ENCODE peak calls at places on chromosomes 13 and 19, in five cellular contexts. T is neural crest cell, D is brain microvascular endothelial cell, A is body of pancreas, H is endothelial cell. R is an unnamed sample.

GRCh38 chr13:47033216-47033615 is 136.4 kb upstream of the HTR2A start:
- DNase-seq in T (no peak), D (peak), A (peak), H (no peak), R (peak)

GRCh38 chr13:73591861-73592260 is 533.1 kb downstream of the KLF5 start:
- DNase-seq in T (no peak), D (no peak), A (no peak), H (no peak), R (no peak)

GRCh38 chr19:7197760-7198696 is 96.2 kb downstream of the INSR start:
- DNase-seq in T (peak), D (peak), A (peak), H (peak), R (peak)

GRCh38 chr19:11067356-11068113 is 21.7 kb upstream of the LDLR start:
- DNase-seq in T (no peak), D (no peak), A (no peak), H (no peak), R (peak)

GRCh38 chr19:8638078-8638619 is 7.7 kb downstream of the NFILZ start:
- DNase-seq in T (no peak), D (peak), A (peak), H (no peak), R (no peak)

GRCh38 chr19:40284501-40285352 is at the start of gene AKT2:
- DNase-seq in T (peak), D (peak), A (peak), H (peak), R (no peak)

GRCh38 chr19:2015611-2015950 is at the start of gene BTBD2:
- DNase-seq in T (no peak), D (no peak), A (peak), H (no peak), R (no peak)

GRCh38 chr13:23865065-23865464 is 24.1 kb downstream of the MIPEP start:
- DNase-seq in T (no peak), D (no peak), A (no peak), H (no peak), R (no peak)

GRCh38 chr13:34421849-34422475 is 520.1 kb upstream of the NBEA start:
- DNase-seq in T (no peak), D (no peak), A (no peak), H (no peak), R (no peak)

GRCh38 chr13:24304620-24305019 is 4.8 kb upstream of the C1QTNF9 start:
- DNase-seq in T (no peak), D (no peak), A (no peak), H (no peak), R (no peak)

GRCh38 chr13:26656919-26657318 is 99.4 kb downstream of the WASF3 start:
- DNase-seq in T (no peak), D (peak), A (no peak), H (no peak), R (peak)

GRCh38 chr19:19404879-19405860 is at the start of gene GATAD2A:
- DNase-seq in T (peak), D (peak), A (peak), H (peak), R (peak)
- TF ChIP-seq CTCF in T (no peak), D (peak), A (peak), H (no peak), R (peak)

DNA sequence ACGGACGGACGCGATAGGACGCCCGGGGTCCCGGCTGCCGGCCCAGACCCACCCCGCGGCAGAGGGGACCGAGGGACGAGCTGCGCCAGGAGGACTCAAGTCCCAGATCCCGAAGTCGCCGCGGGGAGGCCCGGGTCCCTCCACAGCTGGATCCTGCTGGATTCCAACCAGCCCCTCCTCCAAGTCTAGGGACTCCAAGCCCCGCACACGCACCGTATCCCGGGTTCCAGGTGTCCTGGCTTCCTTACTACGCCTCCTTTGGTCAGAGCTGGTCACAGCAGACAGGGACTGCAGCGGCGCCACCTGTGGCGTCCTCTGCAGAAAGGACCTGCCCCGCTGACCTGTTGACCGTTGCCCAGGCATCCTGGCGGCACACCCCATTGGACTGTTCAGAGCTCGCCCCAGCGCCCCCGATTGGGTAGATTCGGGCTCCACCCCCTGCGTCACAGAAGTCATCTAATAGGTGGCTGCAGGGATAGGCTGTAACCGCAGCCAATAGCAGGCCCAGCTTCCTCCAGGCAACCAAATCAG is 29.0 kb upstream of the ZNF709 start:
- DNase-seq in T (no peak), D (no peak), A (peak), H (no peak), R (no peak)
- TF ChIP-seq CTCF in T (no peak), D (peak), A (peak), H (no peak), R (peak)

GRCh38 chr19:45450042-45450380 is 17.8 kb upstream of the FOSB start:
- DNase-seq in T (no peak), D (no peak), A (no peak), H (no peak), R (no peak)
- TF ChIP-seq CTCF in T (no peak), D (no peak), A (no peak), H (no peak), R (no peak)

GRCh38 chr19:4744451-4745170 is 21.0 kb upstream of the DPP9 start:
- DNase-seq in T (no peak), D (peak), A (peak), H (no peak), R (peak)

GRCh38 chr19:4737955-4738580 is 14.4 kb upstream of the DPP9 start:
- DNase-seq in T (no peak), D (no peak), A (no peak), H (no peak), R (no peak)

GRCh38 chr19:4738734-4739133 is 15.1 kb upstream of the DPP9 start:
- DNase-seq in T (no peak), D (no peak), A (no peak), H (no peak), R (no peak)

GRCh38 chr19:4742717-4743646 is 19.3 kb upstream of the DPP9 start:
- DNase-seq in T (no peak), D (no peak), A (peak), H (no peak), R (no peak)

DNA sequence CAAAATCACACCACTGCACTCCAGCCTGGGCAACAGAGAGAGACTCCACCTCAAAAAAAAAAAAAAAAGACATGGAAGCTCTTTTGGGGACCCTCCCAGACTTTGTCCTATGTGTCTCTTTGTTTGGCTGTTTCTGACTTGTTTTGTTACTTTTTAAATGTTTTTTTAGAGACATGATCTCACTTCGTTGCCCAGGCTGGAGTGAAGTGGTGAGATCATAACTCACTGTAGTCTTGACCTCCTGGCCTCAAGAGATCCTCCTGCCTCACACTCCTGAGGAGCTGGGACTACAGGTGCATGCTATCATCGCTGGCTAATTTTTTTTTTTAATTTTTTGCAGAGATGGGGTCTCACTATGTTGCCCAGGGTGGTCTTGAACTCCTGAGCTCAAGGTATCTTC is 16.4 kb upstream of the DPP9 start:
- DNase-seq in T (no peak), D (no peak), A (no peak), H (no peak), R (no peak)
- TF ChIP-seq CTCF in T (no peak), D (no peak), A (no peak), H (no peak), R (no peak)

DNA sequence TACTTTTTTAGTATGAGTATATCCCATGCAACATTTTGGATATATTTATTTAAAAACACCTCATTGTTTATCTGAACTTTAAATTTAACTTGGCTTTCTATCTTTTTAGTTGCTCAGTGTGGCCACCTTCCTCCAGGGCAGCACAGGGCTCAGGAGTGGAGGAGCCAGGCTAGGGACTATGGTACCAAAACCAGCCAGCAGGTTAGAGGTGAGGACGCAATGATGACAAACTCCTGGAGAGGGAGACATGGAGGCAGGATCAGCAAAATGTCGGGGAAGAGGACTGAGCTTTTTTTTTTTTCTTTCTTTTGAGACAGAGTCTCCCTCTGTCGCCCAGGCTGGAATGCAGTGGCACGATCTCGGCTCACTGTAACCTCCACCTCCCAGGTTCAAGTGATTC is 29.6 kb upstream of the CALM3 start:
- DNase-seq in T (peak), D (peak), A (no peak), H (peak), R (peak)
- TF ChIP-seq CTCF in T (peak), D (peak), A (peak), H (no peak), R (peak)

GRCh38 chr19:47280183-47280797 is 5.6 kb downstream of the INAFM1 start:
- DNase-seq in T (peak), D (no peak), A (no peak), H (peak), R (no peak)
- TF ChIP-seq CTCF in T (peak), D (peak), A (peak), H (peak), R (peak)

GRCh38 chr13:113585828-113586355 is 1.3 kb downstream of the TFDP1 start:
- DNase-seq in T (no peak), D (no peak), A (peak), H (no peak), R (no peak)

GRCh38 chr13:113584205-113584869 is at the start of gene TFDP1:
- DNase-seq in T (peak), D (peak), A (peak), H (peak), R (peak)

GRCh38 chr13:113581871-113582270 is 2.7 kb upstream of the TFDP1 start:
- DNase-seq in T (no peak), D (no peak), A (no peak), H (no peak), R (no peak)

GRCh38 chr13:113584870-113585671 is 518 bp downstream of the TFDP1 start:
- DNase-seq in T (no peak), D (no peak), A (no peak), H (no peak), R (no peak)

DNA sequence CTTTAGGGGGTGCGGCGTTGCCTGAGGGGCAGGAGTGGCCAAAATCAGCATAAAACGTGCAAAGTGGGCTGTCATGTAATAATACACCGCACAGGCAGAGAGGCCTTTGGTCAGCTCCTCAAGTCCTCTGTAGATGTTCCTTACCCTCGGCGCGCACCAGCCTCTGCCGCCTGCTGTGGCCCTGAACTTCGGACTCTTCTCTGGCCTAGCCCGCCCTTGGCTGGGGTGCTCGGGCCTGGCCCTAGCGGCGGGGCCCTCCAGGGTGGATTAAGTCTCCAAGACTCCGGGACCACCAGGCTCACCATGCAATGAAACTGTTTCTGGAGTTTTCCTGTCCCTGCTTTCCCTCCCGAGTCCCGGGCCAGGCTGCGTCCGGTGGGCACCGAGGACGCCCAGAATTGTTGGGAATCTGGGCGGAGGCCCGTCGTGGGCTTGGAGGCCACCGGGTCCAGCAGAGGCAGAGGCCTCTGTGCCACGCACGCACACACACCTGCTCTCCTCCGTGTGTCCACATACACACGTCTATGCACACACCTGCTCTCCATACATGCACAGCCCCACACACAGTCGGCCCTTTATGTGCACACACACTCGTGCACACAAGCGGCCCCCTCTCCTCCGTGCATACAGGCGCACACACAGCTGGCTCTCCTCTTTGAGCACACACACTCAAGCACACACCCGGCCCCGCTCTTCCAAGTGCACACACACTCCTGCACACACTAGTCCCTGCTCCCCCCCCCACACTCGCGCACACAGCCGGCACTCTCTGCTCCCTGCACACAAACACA is 1.5 kb upstream of the TFDP1 start:
- DNase-seq in T (no peak), D (no peak), A (no peak), H (no peak), R (no peak)
- TF ChIP-seq CTCF in T (no peak), D (no peak), A (no peak), H (no peak), R (no peak)

GRCh38 chr13:33313504-33313903 is 27.9 kb upstream of the STARD13 start:
- DNase-seq in T (no peak), D (no peak), A (no peak), H (no peak), R (no peak)

GRCh38 chr13:33310245-33311038 is 24.9 kb upstream of the STARD13 start:
- DNase-seq in T (no peak), D (no peak), A (no peak), H (no peak), R (no peak)

GRCh38 chr13:33307820-33308219 is 22.3 kb upstream of the STARD13 start:
- DNase-seq in T (no peak), D (no peak), A (no peak), H (no peak), R (no peak)

GRCh38 chr13:33311040-33311439 is 25.5 kb upstream of the STARD13 start:
- DNase-seq in T (no peak), D (no peak), A (no peak), H (no peak), R (no peak)

DNA sequence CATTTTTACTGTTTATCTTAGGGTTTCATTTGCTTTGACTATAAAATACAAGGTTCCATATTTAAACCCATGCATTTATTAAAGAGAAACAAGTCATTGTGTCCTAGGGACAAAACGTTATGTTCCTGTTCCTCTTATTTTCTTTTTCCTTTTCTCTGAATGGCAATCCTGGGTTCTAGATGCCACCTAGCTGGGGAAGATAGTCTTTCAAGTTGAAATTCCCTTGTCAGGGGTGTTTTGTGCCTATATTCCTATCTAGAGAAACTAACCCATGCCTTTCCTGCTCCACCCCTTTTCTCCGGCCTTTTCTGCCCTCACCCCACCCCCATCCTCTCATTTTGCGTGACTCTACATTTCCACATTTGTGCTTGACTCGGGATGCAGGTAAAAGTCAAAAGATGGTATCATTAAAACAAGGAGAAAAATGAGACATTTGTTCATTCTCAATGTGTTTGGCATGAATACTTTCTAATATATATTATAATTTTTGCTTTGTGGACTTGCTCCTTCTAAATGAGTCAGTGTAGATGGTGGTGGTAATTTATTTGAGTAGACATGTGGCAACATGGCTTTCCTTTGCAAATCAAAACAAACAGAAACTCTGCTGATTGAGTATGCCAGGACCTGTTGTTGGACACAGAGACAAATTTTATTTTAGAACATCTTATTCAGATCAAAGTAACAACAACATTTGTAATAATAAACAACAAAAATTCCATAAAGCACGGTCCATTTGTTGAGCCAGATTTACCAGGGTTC is 26.8 kb upstream of the STARD13 start:
- DNase-seq in T (no peak), D (peak), A (no peak), H (no peak), R (peak)
- TF ChIP-seq CTCF in T (no peak), D (peak), A (no peak), H (no peak), R (peak)